ENCODE peak calls at places on chromosomes 7 and 10, in seven cellular contexts. L, J, P, Y, I, G and H are unnamed samples.

GRCh38 chr10:87913170-87913921 is 49.9 kb downstream of the PTEN start:
- DNase-seq in G (no peak), I (no peak), P (no peak), L (no peak), Y (no peak), J (no peak), H (no peak)

GRCh38 chr7:20351901-20352300 is 21.2 kb downstream of the ITGB8 start:
- DNase-seq in L (no peak), J (no peak), P (no peak), I (peak; percentile 38), Y (no peak), G (no peak), H (no peak)

GRCh38 chr10:124685251-124685650 is 58.9 kb downstream of the FAM53B start:
- DNase-seq in Y (peak; percentile 83), G (no peak), P (no peak), J (peak; percentile 91), I (no peak), L (no peak), H (peak; percentile 69)

GRCh38 chr7:954330-955238 is at the start of gene ADAP1:
- DNase-seq in Y (peak; percentile 93), J (peak; percentile 92), P (no peak), L (no peak), G (no peak), I (peak; percentile 54), H (no peak)

GRCh38 chr10:92757066-92757716 is 67.4 kb downstream of the HHEX start:
- DNase-seq in Y (no peak), G (peak; percentile 43), I (peak; percentile 61), P (peak; percentile 55), J (peak; percentile 92), L (peak; percentile 61), H (peak; percentile 66)

GRCh38 chr7:21547511-21547910 is 4.7 kb downstream of the DNAH11 start:
- DNase-seq in P (no peak), I (no peak), G (no peak), L (no peak), Y (no peak), J (no peak), H (no peak)

GRCh38 chr10:87864497-87865059 is 1.2 kb downstream of the PTEN start:
- DNase-seq in J (no peak), P (no peak), I (no peak), G (no peak), Y (no peak), L (no peak), H (no peak)

GRCh38 chr7:124764071-124764846 is 1.3 kb downstream of the GPR37 start:
- DNase-seq in J (no peak), G (no peak), L (no peak), I (no peak), Y (peak; percentile 82), P (no peak), H (no peak)

GRCh38 chr10:994836-995558 is 6.8 kb downstream of the GTPBP4 start:
- DNase-seq in Y (no peak), L (no peak), J (no peak), I (no peak), G (no peak), P (no peak), H (no peak)

GRCh38 chr10:126422561-126422960 is 34.3 kb upstream of the ADAM12 start:
- DNase-seq in G (no peak), J (no peak), L (no peak), P (no peak), Y (no peak), I (no peak), H (no peak)

GRCh38 chr10:35058686-35059085 is 31.5 kb downstream of the CUL2 start:
- DNase-seq in P (no peak), J (no peak), L (no peak), Y (no peak), G (no peak), I (no peak), H (no peak)

GRCh38 chr7:155993420-155994252 is 181.4 kb upstream of the SHH start:
- DNase-seq in Y (peak; percentile 52), L (peak; percentile 54), I (no peak), J (no peak), P (no peak), G (no peak), H (no peak)

GRCh38 chr7:122689346-122690109 is 9.4 kb downstream of the RNF133 start:
- DNase-seq in P (no peak), J (no peak), I (no peak), Y (peak; percentile 5), G (no peak), L (no peak), H (no peak)

GRCh38 chr10:71274901-71275796 is 43.9 kb upstream of the SLC29A3 start:
- DNase-seq in G (no peak), Y (no peak), P (no peak), J (no peak), I (peak; percentile 12), L (no peak), H (no peak)

GRCh38 chr10:57142925-57143576 is 782.0 kb upstream of the ZWINT start:
- DNase-seq in L (no peak), I (no peak), G (no peak), P (no peak), J (no peak), Y (no peak), H (no peak)

GRCh38 chr7:4998244-4998643 is 39.3 kb upstream of the MMD2 start:
- DNase-seq in L (no peak), Y (no peak), J (no peak), G (no peak), P (no peak), I (no peak), H (no peak)

GRCh38 chr7:5001911-5002310 is 42.9 kb upstream of the MMD2 start:
- DNase-seq in Y (no peak), I (no peak), P (no peak), L (no peak), G (no peak), J (no peak), H (no peak)

GRCh38 chr7:4996696-4997222 is 37.8 kb upstream of the MMD2 start:
- DNase-seq in L (no peak), G (no peak), I (no peak), Y (no peak), P (no peak), J (no peak), H (no peak)

GRCh38 chr7:5001003-5001402 is 42.0 kb upstream of the MMD2 start:
- DNase-seq in P (no peak), Y (no peak), J (no peak), I (no peak), G (no peak), L (no peak), H (no peak)

GRCh38 chr7:4998830-4999768 is 40.1 kb upstream of the MMD2 start:
- DNase-seq in P (no peak), J (no peak), L (no peak), Y (no peak), I (no peak), G (no peak), H (no peak)
- TF ChIP-seq POLR2A in P (no peak), J (no peak), L (no peak), Y (no peak), I (no peak), G (no peak), H (no peak)

DNA sequence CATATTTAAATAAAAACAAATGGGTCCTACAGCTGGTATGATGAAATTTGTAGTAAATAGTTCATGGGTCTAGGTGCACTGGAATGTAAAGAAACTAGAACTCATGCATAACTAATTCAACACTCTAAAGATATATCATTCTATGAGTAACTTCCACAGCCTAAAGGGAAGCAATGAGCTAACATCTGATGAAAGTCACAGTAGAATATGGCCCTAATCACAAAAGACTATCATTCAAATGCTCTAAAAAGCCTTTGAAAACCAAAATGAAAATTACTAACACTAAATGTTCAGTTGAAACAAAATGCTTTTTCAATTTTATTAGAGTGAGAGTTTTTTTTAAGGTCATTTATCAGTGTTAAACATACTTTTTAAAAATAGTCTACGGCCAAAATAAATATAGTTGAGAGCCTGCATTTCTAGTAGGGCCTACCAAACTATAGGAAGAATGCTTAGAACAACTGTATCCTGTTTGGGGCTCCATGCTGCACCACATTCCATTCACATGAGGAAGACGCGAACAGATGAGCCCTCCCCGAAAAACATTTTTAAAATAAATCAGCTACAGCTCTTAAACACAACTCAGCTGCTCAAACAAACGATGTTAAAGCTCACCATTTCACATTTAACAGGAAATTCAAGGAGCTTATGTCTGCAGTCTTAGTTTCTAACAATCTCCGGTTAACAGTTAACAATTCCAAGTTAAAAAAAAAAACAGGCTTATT is 134.4 kb downstream of the NRBF2 start:
- DNase-seq in J (no peak), G (no peak), I (peak; percentile 72), P (no peak), L (peak; percentile 35), Y (no peak), H (no peak)
- TF ChIP-seq POLR2A in J (no peak), G (no peak), I (no peak), P (no peak), L (peak; percentile 10), Y (no peak), H (no peak)

GRCh38 chr7:130070900-130071622 is 727 bp downstream of the KLHDC10 start:
- DNase-seq in L (no peak), I (no peak), G (no peak), Y (no peak), J (no peak), P (no peak), H (no peak)

GRCh38 chr7:130065500-130066152 is 4.7 kb upstream of the KLHDC10 start:
- DNase-seq in P (peak; percentile 72), G (no peak), L (no peak), J (no peak), Y (no peak), I (no peak), H (no peak)

GRCh38 chr7:130071701-130072622 is 1.6 kb downstream of the KLHDC10 start:
- DNase-seq in J (no peak), I (peak; percentile 86), P (peak; percentile 54), L (peak; percentile 50), G (no peak), Y (no peak), H (peak; percentile 35)

GRCh38 chr7:130069179-130069977 is 956 bp upstream of the KLHDC10 start:
- DNase-seq in G (no peak), J (no peak), Y (no peak), I (no peak), P (no peak), L (no peak), H (no peak)

DNA sequence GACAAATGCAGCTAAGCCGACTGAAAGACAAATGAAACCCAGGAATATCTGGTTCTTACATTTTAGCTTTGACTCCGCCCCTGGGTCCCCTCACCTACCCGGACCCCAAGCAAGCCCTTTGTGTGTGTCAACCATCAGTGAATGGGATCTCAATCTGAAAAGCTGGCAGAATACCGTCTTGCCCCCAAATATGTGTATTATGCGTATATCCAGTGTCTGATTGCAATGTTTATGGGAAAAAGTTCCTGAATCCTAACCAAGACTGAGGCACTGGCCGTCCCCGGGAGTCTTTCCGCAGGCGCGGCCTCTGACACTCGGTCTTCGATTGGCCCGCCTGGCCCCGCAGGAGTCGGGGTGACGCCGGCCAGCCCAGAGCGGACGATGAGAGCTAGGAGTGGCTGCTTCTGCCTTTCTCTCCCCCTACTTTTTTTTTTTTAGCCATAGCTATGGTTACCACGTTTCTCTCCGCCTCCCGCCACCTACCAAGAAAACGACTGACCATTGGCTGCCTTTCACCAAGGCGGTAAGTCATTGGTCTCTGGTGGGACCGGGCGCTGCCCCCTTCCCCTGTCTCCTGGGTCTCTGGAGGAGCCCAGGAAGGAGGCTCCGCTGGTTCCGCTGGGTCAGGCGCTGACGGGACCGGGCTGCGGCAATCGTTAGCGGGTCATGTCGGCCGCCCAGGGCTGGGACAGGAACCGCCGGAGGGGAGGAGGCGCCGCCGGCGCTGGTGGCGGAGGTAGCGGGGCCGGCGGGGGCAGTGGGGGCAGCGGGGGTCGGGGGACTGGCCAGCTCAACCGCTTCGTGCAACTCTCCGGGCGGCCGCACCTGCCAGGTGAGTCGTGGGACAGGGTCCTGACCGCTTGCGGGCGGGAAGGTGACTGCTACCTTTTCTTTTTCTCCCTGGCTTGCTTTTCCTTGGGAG is at the start of gene KLHDC10:
- DNase-seq in I (peak; percentile 99), P (peak; percentile 97), G (peak; percentile 91), Y (peak; percentile 96), L (peak; percentile 97), J (peak; percentile 99), H (peak; percentile 99)
- TF ChIP-seq POLR2A in I (peak; percentile 50), P (peak; percentile 35), G (peak; percentile 38), Y (peak; percentile 70), L (peak; percentile 48), J (no peak), H (peak; percentile 59)

GRCh38 chr10:6201511-6201975 is 1.2 kb upstream of the PFKFB3 start:
- DNase-seq in P (peak; percentile 82), L (peak; percentile 65), Y (peak; percentile 91), I (peak; percentile 73), J (peak; percentile 95), G (peak; percentile 22), H (peak; percentile 87)
- TF ChIP-seq POLR2A in P (no peak), L (peak; percentile 39), Y (peak; percentile 60), I (no peak), J (no peak), G (no peak), H (peak; percentile 63)